ENCODE peak calls at places on chromosomes 6 and 20, in seven cellular contexts. L is activated CD8-positive, alpha-beta T cell treated with anti-CD3 and anti-CD28 coated beads for 36 hours; D is CD8-positive, alpha-beta T cell; M is A549; X is Calu3; G is GM12865; U is fibroblast of the aortic adventitia. C is an unnamed sample.

GRCh38 chr6:144158133-144158532 is 7.8 kb downstream of the STX11 start:
- DNase-seq in D (no peak), G (no peak), U (peak; percentile 98), L (no peak), X (no peak), M (no peak), C (no peak)

GRCh38 chr6:84764332-84765049 is at the start of gene TBX18:
- DNase-seq in G (no peak), M (peak; percentile 67), L (peak; percentile 54), D (no peak), U (peak; percentile 97), X (peak; percentile 93), C (no peak)

GRCh38 chr6:158660331-158660730 is 10.5 kb downstream of the SYTL3 start:
- DNase-seq in M (peak; percentile 54), G (peak; percentile 59), L (peak; percentile 58), U (no peak), X (peak; percentile 56), D (peak; percentile 67), C (no peak)

GRCh38 chr20:905999-906520 is 10.1 kb downstream of the ANGPT4 start:
- DNase-seq in U (no peak), X (no peak), L (no peak), D (no peak), M (no peak), G (no peak), C (no peak)

GRCh38 chr6:12060780-12061619 is 48.9 kb downstream of the HIVEP1 start:
- DNase-seq in G (peak; percentile 96), U (no peak), L (peak; percentile 92), X (peak; percentile 66), M (peak; percentile 28), D (peak; percentile 70), C (peak; percentile 93)

GRCh38 chr6:40543133-40543532 is 44.0 kb downstream of the LRFN2 start:
- DNase-seq in M (no peak), U (no peak), D (no peak), X (no peak), G (no peak), L (no peak), C (no peak)

GRCh38 chr20:14536738-14537137 is 199.3 kb upstream of the FLRT3 start:
- DNase-seq in X (no peak), G (no peak), U (no peak), M (no peak), D (no peak), L (no peak), C (no peak)

GRCh38 chr6:110415297-110415916 is at the start of gene DDO:
- DNase-seq in X (peak; percentile 19), L (no peak), U (peak; percentile 62), D (no peak), G (peak; percentile 21), M (no peak), C (peak; percentile 71)

GRCh38 chr6:137927777-137928218 is 60.7 kb downstream of the TNFAIP3 start:
- DNase-seq in M (no peak), U (no peak), D (peak; percentile 75), L (peak; percentile 93), G (peak; percentile 95), X (no peak), C (peak; percentile 67)

GRCh38 chr20:4626228-4626627 is 95.5 kb upstream of the PRND start:
- DNase-seq in M (no peak), X (no peak), U (no peak), G (peak; percentile 33), L (no peak), D (no peak), C (no peak)

GRCh38 chr20:61562897-61563504 is 310.9 kb downstream of the CDH4 start:
- DNase-seq in U (no peak), X (no peak), G (no peak), D (no peak), M (no peak), L (no peak), C (no peak)

GRCh38 chr20:58926802-58927489 is 54.1 kb upstream of the NELFCD start:
- DNase-seq in M (no peak), G (no peak), X (no peak), D (no peak), L (no peak), U (no peak), C (no peak)

GRCh38 chr6:56359201-56359899 is 112.0 kb upstream of the COL21A1 start:
- DNase-seq in X (peak; percentile 65), G (peak; percentile 82), U (peak; percentile 86), L (peak; percentile 73), D (peak; percentile 57), M (peak; percentile 47), C (peak; percentile 53)

GRCh38 chr6:119620846-119621570 is 271.4 kb upstream of the MAN1A1 start:
- DNase-seq in L (no peak), G (no peak), M (no peak), X (peak; percentile 4), D (no peak), U (peak; percentile 91), C (no peak)

DNA sequence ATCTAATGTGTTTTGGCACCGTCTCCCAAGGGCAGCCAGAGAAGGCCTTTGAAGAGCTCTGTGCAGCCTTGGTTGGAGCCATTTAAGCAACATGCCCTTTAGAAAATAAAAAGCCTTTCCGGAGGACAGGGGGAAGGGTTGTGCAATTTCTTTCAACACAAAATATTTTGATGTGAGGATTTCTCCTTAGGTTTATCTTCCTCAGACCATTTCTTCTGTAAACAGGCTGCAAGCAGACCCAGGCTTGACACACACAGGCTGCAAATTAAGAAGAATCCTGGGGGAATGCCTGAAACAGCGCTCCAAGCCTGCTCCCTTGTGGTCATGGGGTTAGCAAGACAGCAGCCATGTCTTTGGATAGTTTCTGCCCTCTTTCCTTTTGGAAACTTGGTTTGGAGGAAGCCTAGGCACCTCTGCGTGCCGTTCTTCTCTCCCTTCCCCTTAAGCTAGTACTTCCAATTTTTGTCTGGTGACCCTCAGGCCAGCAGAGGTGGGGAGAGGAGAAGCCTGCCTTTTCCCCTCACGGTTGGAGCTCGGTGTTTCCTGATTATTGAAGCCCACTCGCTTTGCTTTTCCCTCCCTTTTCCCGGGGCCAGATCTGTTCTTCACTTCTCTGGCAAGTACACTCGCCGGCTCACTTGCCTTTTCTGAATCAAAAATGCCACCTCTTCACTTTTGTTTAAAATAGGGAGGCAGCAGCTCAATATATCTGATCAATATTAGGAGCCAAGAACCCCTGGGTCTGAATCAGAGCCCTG is 39.6 kb upstream of the NOX3 start:
- DNase-seq in D (no peak), M (no peak), L (no peak), X (no peak), U (peak; percentile 91), G (no peak), C (no peak)
- TF ChIP-seq CTCF in D (no peak), M (no peak), L (no peak), X (no peak), U (peak; percentile 62), G (no peak), C (no peak)

GRCh38 chr20:34109442-34109841 is 2.6 kb downstream of the EIF2S2 start:
- DNase-seq in D (no peak), U (no peak), L (no peak), G (no peak), M (no peak), X (no peak), C (no peak)

GRCh38 chr20:34111712-34112599 is at the start of gene EIF2S2:
- DNase-seq in U (peak; percentile 98), D (peak; percentile 97), G (peak; percentile 100), X (peak; percentile 97), M (peak; percentile 92), L (peak; percentile 97), C (peak; percentile 97)

GRCh38 chr20:34111057-34111711 is 859 bp downstream of the EIF2S2 start:
- DNase-seq in M (no peak), U (peak; percentile 81), L (no peak), D (no peak), X (peak; percentile 26), G (no peak), C (no peak)

GRCh38 chr20:34108616-34109174 is 3.3 kb downstream of the EIF2S2 start:
- DNase-seq in G (no peak), U (no peak), D (no peak), X (no peak), L (no peak), M (no peak), C (no peak)

DNA sequence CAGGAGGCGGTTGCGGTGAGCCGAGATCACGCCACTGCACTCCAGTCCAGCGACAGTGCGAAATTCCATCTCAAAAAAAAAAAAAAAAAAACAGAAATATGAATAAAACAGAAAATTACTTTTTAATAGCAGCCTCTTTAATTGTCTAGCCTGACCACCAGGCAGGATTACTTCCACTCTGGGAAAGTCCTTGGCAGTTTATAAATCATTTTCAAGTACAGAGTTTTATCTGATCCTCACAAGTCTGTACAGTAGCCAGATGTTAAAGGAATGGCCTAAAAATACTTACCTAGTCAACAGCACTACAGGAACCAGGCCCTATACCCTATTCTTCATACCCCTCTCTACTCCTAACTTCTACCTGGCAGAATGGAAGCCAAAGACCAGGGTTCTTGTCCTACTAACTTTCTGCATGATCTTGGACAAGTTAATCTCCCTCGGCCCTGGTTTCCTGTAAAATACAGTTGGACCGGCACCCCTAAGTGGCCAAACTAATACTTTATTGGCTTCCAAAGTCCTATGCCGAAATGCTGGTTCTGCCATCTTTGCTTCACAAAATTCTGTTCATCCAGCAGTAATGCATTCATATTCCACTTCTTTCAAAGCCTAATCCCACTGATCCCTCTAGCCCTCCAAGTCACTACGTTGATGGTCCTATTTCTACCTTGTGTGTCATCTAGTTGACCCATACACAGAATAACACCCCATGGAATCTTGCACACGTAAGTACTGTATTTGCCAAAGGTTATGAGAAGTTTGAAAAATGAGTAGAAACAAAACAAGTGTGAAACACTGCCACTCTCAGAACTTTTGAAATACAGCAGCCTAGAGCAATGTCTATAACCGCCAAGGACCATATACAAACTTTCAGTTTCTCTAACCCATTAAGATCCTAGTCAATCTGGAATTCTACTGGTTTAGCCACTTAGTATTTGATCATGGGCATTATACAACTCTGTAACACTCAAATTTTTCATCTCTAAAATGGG is 1.7 kb downstream of the EIF2S2 start:
- DNase-seq in D (no peak), M (no peak), U (peak; percentile 41), G (peak; percentile 54), L (no peak), X (no peak), C (no peak)
- TF ChIP-seq CTCF in D (no peak), M (no peak), U (no peak), G (no peak), L (no peak), X (no peak), C (no peak)

GRCh38 chr6:36265744-36266143 is 4.1 kb upstream of the PNPLA1 start:
- DNase-seq in L (no peak), X (no peak), G (no peak), D (no peak), M (no peak), U (no peak), C (no peak)
- TF ChIP-seq CTCF in L (no peak), X (no peak), G (no peak), D (no peak), M (no peak), U (no peak), C (no peak)

GRCh38 chr6:32195652-32195901 is 3.1 kb upstream of the GPSM3 start:
- DNase-seq in X (peak; percentile 100), M (peak; percentile 86), D (peak; percentile 100), L (peak; percentile 100), G (peak; percentile 100), U (peak; percentile 99), C (peak; percentile 100)

GRCh38 chr6:32196682-32197616 is 4.5 kb upstream of the GPSM3 start:
- DNase-seq in G (peak; percentile 63), D (no peak), U (peak; percentile 12), L (no peak), X (peak; percentile 50), M (no peak), C (peak; percentile 74)

GRCh38 chr6:32194388-32194787 is 1.9 kb upstream of the GPSM3 start:
- DNase-seq in G (no peak), U (no peak), M (no peak), L (no peak), D (no peak), X (no peak), C (no peak)

GRCh38 chr6:32195902-32196681 is 3.6 kb upstream of the GPSM3 start:
- DNase-seq in M (peak; percentile 53), G (peak; percentile 91), U (peak; percentile 81), L (peak; percentile 87), X (peak; percentile 99), D (peak; percentile 76), C (peak; percentile 82)

GRCh38 chr6:32194825-32195651 is 2.6 kb upstream of the GPSM3 start:
- DNase-seq in D (no peak), X (peak; percentile 65), G (peak; percentile 69), L (peak; percentile 59), U (peak; percentile 74), M (peak; percentile 44), C (no peak)
- TF ChIP-seq CTCF in D (peak; percentile 54), X (peak; percentile 70), G (peak; percentile 64), L (peak; percentile 68), U (peak; percentile 69), M (peak; percentile 51), C (peak; percentile 74)